ENCODE peak calls at places on chromosomes 11 and 22, in ten cellular contexts. F is A549, E is adrenal gland, P is Caco-2, X is cardiac fibroblast, G is choroid plexus epithelial cell, Z is OCI-LY7, Y is suprapubic skin, I is K562, H is ascending aorta. D is an unnamed sample.

GRCh38 chr22:49102367-49102766 is 725.3 kb downstream of the BRD1 start:
- DNase-seq in F (no peak), E (no peak), P (no peak), X (no peak), G (no peak), Z (no peak), Y (no peak), I (no peak), H (no peak), D (no peak)

GRCh38 chr22:42673898-42674390 is 24.8 kb upstream of the CYB5R3 start:
- DNase-seq in F (no peak), E (no peak), P (no peak), X (peak), G (peak), Z (no peak), Y (no peak), I (no peak), H (no peak), D (peak)

GRCh38 chr11:120054016-120054752 is 83.7 kb downstream of the TRIM29 start:
- DNase-seq in F (no peak), E (peak), P (no peak), X (no peak), G (no peak), Z (no peak), Y (peak), I (no peak), H (peak), D (no peak)

GRCh38 chr11:67613960-67614715 is 7.4 kb downstream of the NDUFV1 start:
- DNase-seq in F (peak), E (peak), P (peak), X (peak), G (peak), Z (peak), Y (peak), I (peak), H (peak), D (peak)

GRCh38 chr22:39409630-39410029 is 10.1 kb downstream of the TAB1 start:
- DNase-seq in F (no peak), E (no peak), P (no peak), X (no peak), G (no peak), Z (no peak), Y (no peak), I (no peak), H (no peak), D (no peak)

GRCh38 chr11:71420455-71421241 is 27.5 kb downstream of the DHCR7 start:
- DNase-seq in F (peak), E (peak), P (peak), X (peak), G (peak), Z (peak), Y (no peak), I (peak), H (no peak), D (peak)

GRCh38 chr11:63762662-63763505 is 5.7 kb downstream of the ZFTA start:
- DNase-seq in F (no peak), E (peak), P (no peak), X (peak), G (no peak), Z (no peak), Y (no peak), I (no peak), H (peak), D (peak)

GRCh38 chr22:49754674-49755590 is 72.7 kb downstream of the BRD1 start:
- DNase-seq in F (no peak), E (peak), P (no peak), X (no peak), G (no peak), Z (no peak), Y (no peak), I (no peak), H (no peak), D (no peak)

GRCh38 chr11:18080451-18080850 is 25.4 kb downstream of the SAAL1 start:
- DNase-seq in F (no peak), E (no peak), P (no peak), X (no peak), G (no peak), Z (no peak), Y (no peak), I (no peak), H (no peak), D (no peak)

GRCh38 chr11:108496643-108497256 is 1.4 kb downstream of the POGLUT3 start:
- DNase-seq in F (no peak), E (no peak), P (no peak), X (peak), G (peak), Z (no peak), Y (no peak), I (no peak), H (no peak), D (peak)

GRCh38 chr11:69293819-69294505 is at the start of gene MYEOV:
- DNase-seq in F (peak), E (peak), P (peak), X (peak), G (peak), Z (peak), Y (no peak), I (peak), H (no peak), D (peak)

GRCh38 chr11:78417175-78417887 is at the start of gene GAB2:
- DNase-seq in F (no peak), E (peak), P (peak), X (no peak), G (no peak), Z (no peak), Y (peak), I (no peak), H (no peak), D (no peak)

GRCh38 chr11:46361283-46362145 is 14.3 kb downstream of the DGKZ start:
- DNase-seq in F (no peak), E (peak), P (no peak), X (peak), G (peak), Z (peak), Y (no peak), I (peak), H (no peak), D (peak)

GRCh38 chr22:43900206-43900605 is 8.4 kb upstream of the PNPLA5 start:
- DNase-seq in F (no peak), E (no peak), P (no peak), X (no peak), G (no peak), Z (no peak), Y (no peak), I (no peak), H (no peak), D (no peak)

GRCh38 chr11:128862913-128863660 is 4.0 kb downstream of the KCNJ1 start:
- DNase-seq in F (no peak), E (no peak), P (no peak), X (peak), G (peak), Z (no peak), Y (no peak), I (no peak), H (no peak), D (peak)

GRCh38 chr11:64015935-64016468 is 19.7 kb upstream of the FLRT1 start:
- DNase-seq in F (no peak), E (no peak), P (no peak), X (no peak), G (no peak), Z (no peak), Y (no peak), I (no peak), H (no peak), D (no peak)

GRCh38 chr11:103806130-103806900 is 230.1 kb upstream of the DDI1 start:
- DNase-seq in F (peak), E (no peak), P (no peak), X (peak), G (peak), Z (no peak), Y (no peak), I (no peak), H (peak), D (peak)

GRCh38 chr11:8652140-8652539 is 30.3 kb downstream of the TRIM66 start:
- DNase-seq in F (peak), E (no peak), P (no peak), X (peak), G (peak), Z (no peak), Y (no peak), I (no peak), H (no peak), D (peak)

GRCh38 chr11:64744544-64745218 is 739 bp upstream of the RASGRP2 start:
- DNase-seq in F (no peak), E (no peak), P (no peak), X (no peak), G (no peak), Z (no peak), Y (no peak), I (peak), H (no peak), D (no peak)

GRCh38 chr22:39179841-39180335 is 27.4 kb upstream of the CBX7 start:
- DNase-seq in F (no peak), E (peak), P (no peak), X (no peak), G (no peak), Z (no peak), Y (no peak), I (peak), H (peak), D (no peak)

GRCh38 chr11:99019676-99020075 is 1.1 kb upstream of the CNTN5 start:
- DNase-seq in F (no peak), E (no peak), P (no peak), X (no peak), G (no peak), Z (no peak), Y (no peak), I (no peak), H (no peak), D (no peak)

GRCh38 chr11:96162816-96163499 is 180.0 kb downstream of the MAML2 start:
- DNase-seq in F (no peak), E (peak), P (no peak), X (peak), G (peak), Z (no peak), Y (no peak), I (no peak), H (peak), D (peak)

GRCh38 chr22:43419371-43420080 is 7.7 kb downstream of the MPPED1 start:
- DNase-seq in F (no peak), E (no peak), P (no peak), X (no peak), G (no peak), Z (no peak), Y (no peak), I (no peak), H (no peak), D (no peak)

GRCh38 chr22:44438056-44438455 is 60.0 kb downstream of the RTL6 start:
- DNase-seq in F (no peak), E (no peak), P (no peak), X (no peak), G (no peak), Z (no peak), Y (no peak), I (no peak), H (peak), D (no peak)

GRCh38 chr11:134531331-134532135 is 119.5 kb upstream of the B3GAT1 start:
- DNase-seq in F (no peak), E (peak), P (peak), X (no peak), G (no peak), Z (no peak), Y (peak), I (no peak), H (peak), D (no peak)

GRCh38 chr22:29443452-29443851 is 5.1 kb downstream of the RFPL1 start:
- DNase-seq in F (no peak), E (no peak), P (no peak), X (peak), G (peak), Z (no peak), Y (no peak), I (no peak), H (no peak), D (no peak)

GRCh38 chr11:72425053-72425980 is 9.0 kb downstream of the CLPB start:
- DNase-seq in F (no peak), E (peak), P (no peak), X (no peak), G (no peak), Z (no peak), Y (no peak), I (no peak), H (peak), D (no peak)

GRCh38 chr11:64025205-64025604 is 10.5 kb upstream of the FLRT1 start:
- DNase-seq in F (no peak), E (no peak), P (no peak), X (no peak), G (no peak), Z (no peak), Y (no peak), I (no peak), H (no peak), D (no peak)

GRCh38 chr22:47696776-47697175 is 934.3 kb downstream of the TBC1D22A start:
- DNase-seq in F (no peak), E (peak), P (no peak), X (no peak), G (no peak), Z (no peak), Y (no peak), I (no peak), H (no peak), D (no peak)

GRCh38 chr22:47692811-47693210 is 930.4 kb downstream of the TBC1D22A start:
- DNase-seq in F (no peak), E (peak), P (no peak), X (no peak), G (no peak), Z (no peak), Y (no peak), I (no peak), H (no peak), D (no peak)

GRCh38 chr22:47693606-47694005 is 931.2 kb downstream of the TBC1D22A start:
- DNase-seq in F (no peak), E (peak), P (no peak), X (no peak), G (no peak), Z (no peak), Y (no peak), I (no peak), H (no peak), D (no peak)

GRCh38 chr22:47694536-47694935 is 932.1 kb downstream of the TBC1D22A start:
- DNase-seq in F (no peak), E (no peak), P (no peak), X (no peak), G (no peak), Z (no peak), Y (no peak), I (no peak), H (no peak), D (no peak)

DNA sequence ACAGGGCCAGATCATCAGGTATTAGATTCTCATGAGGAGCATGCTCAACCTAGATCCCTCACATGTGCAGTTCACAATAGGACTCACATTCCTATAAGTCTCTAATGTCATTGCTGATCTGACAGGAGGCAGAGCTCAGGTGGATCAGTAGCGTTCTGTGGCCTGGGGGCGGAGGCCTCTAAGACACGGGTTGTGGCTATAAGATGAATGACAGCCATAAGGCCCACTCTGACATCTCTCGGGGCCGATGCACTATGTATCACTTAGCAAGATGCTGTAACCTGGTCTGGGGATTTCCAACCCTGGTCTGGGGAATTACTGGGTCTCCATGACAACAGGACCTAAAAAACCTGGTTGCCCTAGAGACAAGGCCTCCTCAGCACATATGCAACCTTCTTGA is 932.7 kb downstream of the TBC1D22A start:
- DNase-seq in F (no peak), E (peak), P (no peak), X (no peak), G (no peak), Z (no peak), Y (no peak), I (no peak), H (no peak), D (no peak)
- TF ChIP-seq CTCF in F (no peak), E (no peak), P (no peak), X (no peak), G (no peak), Z (no peak), Y (no peak), I (no peak), H (no peak), D (no peak)

DNA sequence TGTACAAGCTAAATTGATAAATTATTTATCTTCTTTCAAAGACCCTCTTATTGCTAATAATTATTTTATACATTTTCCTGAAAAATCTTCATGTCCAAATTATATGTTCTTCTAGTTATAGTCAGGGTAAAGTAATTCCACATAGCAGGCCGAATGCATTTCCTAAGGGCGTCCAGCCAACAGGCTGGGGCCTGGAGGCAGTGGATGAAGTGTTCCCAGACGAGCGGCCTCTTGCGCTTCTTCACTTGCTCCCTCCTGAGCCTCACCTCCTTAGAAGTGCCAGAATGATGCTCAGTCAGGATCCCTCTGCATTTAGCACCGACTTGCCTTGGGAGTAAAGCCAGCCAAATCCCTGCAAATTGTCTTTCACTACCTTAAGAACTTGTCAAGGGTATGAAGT is 1.4 kb downstream of the OLFML1 start:
- DNase-seq in F (no peak), E (no peak), P (no peak), X (no peak), G (no peak), Z (no peak), Y (no peak), I (no peak), H (no peak), D (no peak)
- H3K4me3 ChIP-seq in F (no peak), E (peak), P (no peak), X (no peak), G (no peak), Z (no peak), Y (peak), I (no peak), H (peak), D (no peak)

GRCh38 chr11:110217478-110217877 is 78.9 kb downstream of the RDX start:
- DNase-seq in F (no peak), E (no peak), P (no peak), X (no peak), G (no peak), Z (no peak), Y (no peak), I (no peak), H (no peak), D (no peak)
- TF ChIP-seq CTCF in F (no peak), E (no peak), P (no peak), X (no peak), G (no peak), Z (no peak), Y (no peak), I (no peak), H (no peak), D (no peak)

DNA sequence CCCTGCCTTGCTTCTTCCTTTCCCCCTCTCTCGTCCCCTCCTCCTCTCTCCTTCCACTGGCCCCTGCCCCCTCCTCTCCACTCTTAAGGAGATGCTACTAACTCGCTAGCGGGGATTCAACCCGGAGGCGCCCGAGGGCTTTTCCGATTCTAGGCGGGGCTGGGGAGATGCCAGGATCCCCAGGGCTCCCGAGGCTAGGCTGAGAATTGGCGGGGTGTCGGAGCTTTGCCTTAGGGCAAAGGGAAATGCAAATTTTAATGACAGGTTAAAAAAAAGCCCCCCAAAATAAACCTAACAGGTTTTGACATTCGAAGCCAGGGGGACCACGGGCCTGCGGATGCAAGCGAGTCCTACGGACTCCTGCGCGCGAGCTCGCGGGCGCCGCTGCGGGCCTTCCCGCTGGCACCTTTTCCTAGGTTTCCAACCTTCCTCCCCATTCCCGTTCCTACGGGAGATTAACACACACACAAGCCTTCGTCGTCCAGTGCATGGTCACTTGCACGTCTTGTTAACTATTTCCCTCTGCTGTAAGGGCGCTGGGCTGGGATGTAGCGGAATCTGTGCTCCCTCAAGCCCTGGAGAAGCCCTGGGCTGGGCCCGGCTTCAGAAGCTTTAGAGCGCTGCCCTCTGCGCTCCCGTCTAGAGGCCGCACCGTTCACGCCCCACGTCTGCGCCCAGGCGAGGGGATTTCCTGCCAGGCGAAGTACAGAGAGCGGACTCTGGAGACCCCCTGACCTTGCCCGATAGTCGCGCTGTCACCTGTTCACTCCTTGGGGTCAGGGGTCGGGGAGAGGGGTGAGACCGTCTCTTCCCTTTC is 725 bp upstream of the ALX4 start:
- DNase-seq in F (no peak), E (no peak), P (no peak), X (no peak), G (no peak), Z (no peak), Y (no peak), I (no peak), H (no peak), D (no peak)
- H3K4me3 ChIP-seq in F (peak), E (no peak), P (no peak), X (no peak), G (no peak), Z (no peak), Y (peak), I (no peak), H (peak), D (no peak)

GRCh38 chr11:81497202-81497804 is 1236.4 kb downstream of the FAM181B start:
- DNase-seq in F (peak), E (no peak), P (no peak), X (peak), G (peak), Z (peak), Y (no peak), I (peak), H (no peak), D (peak)
- TF ChIP-seq CTCF in F (peak), E (peak), P (peak), X (peak), G (peak), Z (peak), Y (peak), I (peak), H (peak), D (peak)

GRCh38 chr11:65941720-65942310 is 3.5 kb upstream of the TSGA10IP start:
- DNase-seq in F (no peak), E (no peak), P (no peak), X (no peak), G (no peak), Z (no peak), Y (no peak), I (no peak), H (no peak), D (no peak)
- H3K4me3 ChIP-seq in F (no peak), E (no peak), P (no peak), X (no peak), G (no peak), Z (no peak), Y (no peak), I (no peak), H (no peak), D (peak)

GRCh38 chr11:2944530-2944929 is 15.3 kb upstream of the PHLDA2 start:
- DNase-seq in F (no peak), E (no peak), P (no peak), X (no peak), G (no peak), Z (no peak), Y (no peak), I (no peak), H (peak), D (no peak)
- TF ChIP-seq CTCF in F (no peak), E (no peak), P (no peak), X (no peak), G (no peak), Z (no peak), Y (no peak), I (no peak), H (no peak), D (no peak)

GRCh38 chr11:76629133-76629852 is 41.3 kb downstream of the LRRC32 start:
- DNase-seq in F (no peak), E (peak), P (no peak), X (peak), G (peak), Z (no peak), Y (peak), I (no peak), H (peak), D (peak)
- H3K4me3 ChIP-seq in F (no peak), E (no peak), P (no peak), X (no peak), G (no peak), Z (no peak), Y (no peak), I (no peak), H (no peak), D (no peak)

GRCh38 chr22:20239951-20240773 is 28.0 kb downstream of the RTN4R start:
- DNase-seq in F (no peak), E (no peak), P (no peak), X (no peak), G (peak), Z (no peak), Y (no peak), I (peak), H (no peak), D (no peak)

GRCh38 chr22:20239063-20239950 is 28.8 kb downstream of the RTN4R start:
- DNase-seq in F (no peak), E (no peak), P (no peak), X (peak), G (no peak), Z (no peak), Y (no peak), I (peak), H (no peak), D (peak)

GRCh38 chr22:20240900-20241299 is 27.2 kb downstream of the RTN4R start:
- DNase-seq in F (no peak), E (no peak), P (no peak), X (no peak), G (no peak), Z (no peak), Y (no peak), I (no peak), H (no peak), D (no peak)

GRCh38 chr22:20237480-20238440 is 30.4 kb downstream of the RTN4R start:
- DNase-seq in F (no peak), E (no peak), P (no peak), X (no peak), G (no peak), Z (no peak), Y (no peak), I (no peak), H (no peak), D (no peak)

GRCh38 chr22:20238567-20239062 is 29.5 kb downstream of the RTN4R start:
- DNase-seq in F (peak), E (no peak), P (peak), X (no peak), G (peak), Z (peak), Y (no peak), I (peak), H (no peak), D (peak)
- TF ChIP-seq CTCF in F (peak), E (no peak), P (peak), X (peak), G (peak), Z (peak), Y (no peak), I (peak), H (peak), D (peak)